ENCODE peak calls at places on chromosomes 5 and 9, in eight cellular contexts. I is stimulated activated CD8-positive, alpha-beta memory T cell treated with anti-CD3 and anti-CD28 coated beads, Interleukin-4, amount 100 ng/mL, for 1 hour; X is fibroblast of gingiva; D is SK-MEL-5; G is iPS-NIHi11; Q is GM12865; J is mesothelial cell of epicardium; V is GM23248. E is an unnamed sample.

GRCh38 chr9:137434498-137435380 is 6.4 kb downstream of the ENTPD8 start:
- DNase-seq in I (no peak), Q (no peak), J (no peak), X (no peak), V (no peak), G (peak; percentile 6), D (no peak), E (no peak)

GRCh38 chr5:140044041-140044440 is 942 bp upstream of the NRG2 start:
- DNase-seq in D (no peak), I (no peak), V (peak; percentile 3), Q (no peak), J (no peak), G (no peak), X (no peak), E (no peak)

GRCh38 chr9:123102380-123103113 is 69.1 kb downstream of the GPR21 start:
- DNase-seq in I (no peak), Q (no peak), G (no peak), V (no peak), X (peak; percentile 25), D (peak; percentile 8), J (no peak), E (no peak)

GRCh38 chr5:128538249-128539037 is 398 bp upstream of the FBN2 start:
- DNase-seq in Q (no peak), V (peak; percentile 79), I (no peak), D (no peak), X (peak; percentile 98), G (peak; percentile 72), J (peak; percentile 84), E (peak; percentile 59)

GRCh38 chr5:89998505-89998904 is 411.1 kb downstream of the CETN3 start:
- DNase-seq in Q (no peak), I (no peak), D (no peak), V (no peak), X (no peak), G (no peak), J (no peak), E (no peak)

GRCh38 chr9:137236238-137236935 is 4.7 kb upstream of the TUBB4B start:
- DNase-seq in I (peak; percentile 70), X (peak; percentile 39), V (peak; percentile 89), G (peak; percentile 94), J (peak; percentile 95), D (peak; percentile 83), Q (peak; percentile 91), E (no peak)

GRCh38 chr5:136963521-136963920 is 535.6 kb downstream of the SPOCK1 start:
- DNase-seq in J (no peak), V (no peak), X (no peak), G (no peak), I (no peak), Q (no peak), D (no peak), E (no peak)

GRCh38 chr5:171152382-171152781 is 156.7 kb upstream of the TLX3 start:
- DNase-seq in G (no peak), J (no peak), I (no peak), V (peak; percentile 37), Q (no peak), D (peak; percentile 78), X (peak; percentile 19), E (no peak)

GRCh38 chr5:34656001-34656699 is at the start of gene RAI14:
- DNase-seq in G (peak; percentile 91), I (no peak), V (peak; percentile 91), X (peak; percentile 83), D (peak; percentile 72), Q (peak; percentile 59), J (peak; percentile 79), E (no peak)

GRCh38 chr9:101094686-101095085 is 66.2 kb downstream of the PLPPR1 start:
- DNase-seq in X (no peak), J (no peak), Q (no peak), I (no peak), V (no peak), D (no peak), G (no peak), E (no peak)

GRCh38 chr5:156913719-156914370 is 49.2 kb downstream of the TIMD4 start:
- DNase-seq in J (no peak), D (no peak), Q (peak; percentile 87), X (no peak), G (peak; percentile 56), V (no peak), I (no peak), E (no peak)

GRCh38 chr5:90682278-90682677 is 123.7 kb downstream of the ADGRV1 start:
- DNase-seq in V (no peak), J (no peak), D (no peak), X (no peak), G (no peak), Q (no peak), I (no peak), E (no peak)

GRCh38 chr5:52809884-52810283 is 22.2 kb downstream of the ITGA1 start:
- DNase-seq in D (no peak), X (peak; percentile 20), J (no peak), Q (no peak), G (no peak), V (peak; percentile 76), I (no peak), E (no peak)

GRCh38 chr5:133994990-133995333 is 9.8 kb downstream of the VDAC1 start:
- DNase-seq in G (no peak), J (no peak), D (no peak), I (no peak), V (no peak), Q (no peak), X (no peak), E (no peak)

GRCh38 chr5:65108786-65109743 is 340.3 kb downstream of the CWC27 start:
- DNase-seq in X (no peak), G (no peak), I (no peak), J (no peak), V (peak; percentile 74), D (no peak), Q (no peak), E (peak; percentile 37)

GRCh38 chr5:72452515-72453259 is 54.5 kb downstream of the ZNF366 start:
- DNase-seq in V (peak; percentile 77), Q (no peak), J (no peak), D (peak; percentile 65), X (peak; percentile 98), G (peak; percentile 41), I (no peak), E (no peak)

GRCh38 chr5:10329421-10329807 is 21.7 kb upstream of the CMBL start:
- DNase-seq in J (no peak), X (no peak), D (no peak), V (peak; percentile 31), Q (no peak), G (no peak), I (no peak), E (no peak)

GRCh38 chr9:111429175-111429574 is 55.0 kb downstream of the ECPAS start:
- DNase-seq in X (no peak), Q (no peak), J (no peak), G (no peak), I (no peak), V (peak; percentile 39), D (no peak), E (peak; percentile 10)